ENCODE peak calls at places on chromosomes 4 and X, in four cellular contexts. P is A549, L is K562, B is HepG2. M is an unnamed sample.

GRCh38 chr4:6492027-6492590 is 19.7 kb upstream of the PPP2R2C start:
- DNase-seq in P (no peak), L (no peak), B (no peak), M (no peak)

GRCh38 chrX:31420711-31421151 is 348.9 kb upstream of the FTHL17 start:
- DNase-seq in P (no peak), L (no peak), B (no peak), M (no peak)

GRCh38 chrX:68801737-68802290 is 27.0 kb upstream of the EFNB1 start:
- DNase-seq in P (no peak), L (no peak), B (no peak), M (no peak)

GRCh38 chrX:8760021-8760420 is 28.1 kb upstream of the ANOS1 start:
- DNase-seq in P (no peak), L (no peak), B (no peak), M (no peak)

GRCh38 chr4:184163813-184164212 is 53.9 kb downstream of the ENPP6 start:
- DNase-seq in P (peak), L (peak), B (peak), M (no peak)

GRCh38 chr4:6956087-6956433 is 46.4 kb downstream of the TBC1D14 start:
- DNase-seq in P (no peak), L (no peak), B (no peak), M (no peak)

GRCh38 chr4:64271601-64272081 is 137.6 kb downstream of the TECRL start:
- DNase-seq in P (peak), L (no peak), B (peak), M (no peak)

GRCh38 chr4:132238697-132239096 is 910.4 kb upstream of the PCDH10 start:
- DNase-seq in P (no peak), L (no peak), B (no peak), M (no peak)

GRCh38 chr4:32645653-32646052 is 1925.5 kb downstream of the PCDH7 start:
- DNase-seq in P (no peak), L (no peak), B (no peak), M (no peak)

GRCh38 chrX:108537005-108537404 is 97.4 kb downstream of the COL4A5 start:
- DNase-seq in P (peak), L (peak), B (peak), M (no peak)

GRCh38 chrX:147853701-147854100 is 58.0 kb upstream of the FMR1 start:
- DNase-seq in P (no peak), L (no peak), B (no peak), M (no peak)

GRCh38 chr4:61921890-61922289 is 721.8 kb downstream of the ADGRL3 start:
- DNase-seq in P (no peak), L (no peak), B (peak), M (no peak)

GRCh38 chrX:150870487-150871340 is 27.8 kb downstream of the CD99L2 start:
- DNase-seq in P (no peak), L (no peak), B (no peak), M (no peak)

GRCh38 chr4:91325495-91325894 is 978.3 kb upstream of the GRID2 start:
- DNase-seq in P (no peak), L (no peak), B (no peak), M (no peak)

GRCh38 chr4:5839751-5840674 is 52.9 kb downstream of the CRMP1 start:
- DNase-seq in P (no peak), L (no peak), B (no peak), M (no peak)

GRCh38 chr4:30903493-30903892 is 183.3 kb downstream of the PCDH7 start:
- DNase-seq in P (no peak), L (no peak), B (no peak), M (no peak)

GRCh38 chr4:39996811-39997210 is 19.1 kb upstream of the PDS5A start:
- DNase-seq in P (no peak), L (no peak), B (no peak), M (no peak)

GRCh38 chr4:15677507-15677988 is 4.1 kb upstream of the FAM200B start:
- DNase-seq in P (no peak), L (no peak), B (peak), M (no peak)

GRCh38 chr4:173793937-173794510 is 264.0 kb upstream of the HAND2 start:
- DNase-seq in P (no peak), L (no peak), B (no peak), M (no peak)

GRCh38 chr4:65190780-65191179 is 479.5 kb downstream of the EPHA5 start:
- DNase-seq in P (no peak), L (no peak), B (no peak), M (no peak)

GRCh38 chrX:56833626-56834025 is 104.6 kb downstream of the NBDY start:
- DNase-seq in P (no peak), L (no peak), B (no peak), M (no peak)

GRCh38 chr4:186037692-186038658 is 31.0 kb upstream of the TLR3 start:
- DNase-seq in P (peak), L (peak), B (peak), M (peak)

GRCh38 chr4:180618396-180618795 is 1624.8 kb upstream of the TENM3 start:
- DNase-seq in P (no peak), L (no peak), B (no peak), M (no peak)

GRCh38 chr4:112213850-112214249 is 17.7 kb upstream of the AP1AR start:
- DNase-seq in P (no peak), L (no peak), B (no peak), M (no peak)

GRCh38 chrX:261167-261857 is 19.9 kb upstream of the PLCXD1 start:
- DNase-seq in P (peak), L (peak), B (no peak), M (no peak)

GRCh38 chrX:500481-501010 is 113.8 kb upstream of the PPP2R3B start:
- DNase-seq in P (no peak), L (no peak), B (no peak), M (no peak)

GRCh38 chrX:150293311-150294013 is 69.7 kb upstream of the MAMLD1 start:
- DNase-seq in P (no peak), L (no peak), B (no peak), M (no peak)

GRCh38 chrX:46704767-46705386 is 54.0 kb downstream of the SLC9A7 start:
- DNase-seq in P (no peak), L (no peak), B (no peak), M (peak)

GRCh38 chr4:100147684-100148083 is 42.6 kb downstream of the DDIT4L start:
- DNase-seq in P (no peak), L (no peak), B (no peak), M (no peak)

GRCh38 chr4:84545093-84545492 is 37.8 kb upstream of the CDS1 start:
- DNase-seq in P (no peak), L (no peak), B (no peak), M (no peak)

GRCh38 chr4:82614868-82615449 is 53.2 kb upstream of the TMEM150C start:
- DNase-seq in P (no peak), L (no peak), B (no peak), M (no peak)
- TF ChIP-seq CHD4 in P (no peak), L (no peak), B (no peak), M (no peak)

DNA sequence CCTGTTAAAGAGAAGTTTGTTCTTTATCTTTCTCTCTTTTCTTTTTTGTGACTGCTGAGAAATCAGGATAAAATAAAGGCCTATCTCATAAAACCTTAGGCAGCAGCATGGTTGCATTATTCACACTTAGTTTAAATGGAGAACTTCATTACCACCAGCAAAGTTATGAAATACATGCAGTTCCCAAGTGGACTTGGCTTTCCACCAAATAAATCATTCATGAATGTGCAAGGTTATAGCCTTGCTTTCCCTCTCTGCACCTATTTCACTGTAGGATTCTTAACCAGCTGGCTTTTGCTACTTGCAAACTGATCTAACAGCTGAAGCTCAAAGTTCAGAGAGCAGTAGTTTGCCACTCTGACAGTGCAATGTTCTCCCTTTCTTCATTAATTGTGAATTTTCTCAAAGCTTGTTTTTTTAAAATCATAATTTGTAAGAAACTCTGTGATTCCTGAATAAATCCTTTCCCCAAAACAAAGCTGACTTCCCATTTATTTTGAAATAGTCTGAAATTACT is 140.1 kb upstream of the SMIM31 start:
- DNase-seq in P (no peak), L (no peak), B (no peak), M (no peak)
- TF ChIP-seq CHD4 in P (no peak), L (no peak), B (no peak), M (no peak)

GRCh38 chr4:154421618-154422017 is 70.0 kb downstream of the DCHS2 start:
- DNase-seq in P (no peak), L (no peak), B (no peak), M (no peak)

GRCh38 chr4:154415313-154415712 is 76.3 kb downstream of the DCHS2 start:
- DNase-seq in P (no peak), L (no peak), B (no peak), M (no peak)

GRCh38 chr4:154414796-154415195 is 76.8 kb downstream of the DCHS2 start:
- DNase-seq in P (no peak), L (no peak), B (no peak), M (no peak)

GRCh38 chr4:154417358-154417673 is 74.3 kb downstream of the DCHS2 start:
- DNase-seq in P (no peak), L (no peak), B (no peak), M (no peak)

GRCh38 chr4:154416183-154416543 is 75.4 kb downstream of the DCHS2 start:
- DNase-seq in P (no peak), L (peak), B (peak), M (no peak)
- TF ChIP-seq CHD4 in P (no peak), L (no peak), B (no peak), M (no peak)

GRCh38 chr4:113398441-113399143 is 349.1 kb downstream of the ANK2 start:
- DNase-seq in P (no peak), L (no peak), B (no peak), M (no peak)

GRCh38 chr4:113394730-113395530 is 345.5 kb downstream of the ANK2 start:
- DNase-seq in P (peak), L (peak), B (peak), M (peak)

GRCh38 chr4:113394108-113394729 is 344.8 kb downstream of the ANK2 start:
- DNase-seq in P (no peak), L (no peak), B (no peak), M (no peak)

GRCh38 chr4:113397114-113397701 is 347.8 kb downstream of the ANK2 start:
- DNase-seq in P (no peak), L (no peak), B (no peak), M (no peak)
- TF ChIP-seq CHD4 in P (no peak), L (no peak), B (no peak), M (no peak)

DNA sequence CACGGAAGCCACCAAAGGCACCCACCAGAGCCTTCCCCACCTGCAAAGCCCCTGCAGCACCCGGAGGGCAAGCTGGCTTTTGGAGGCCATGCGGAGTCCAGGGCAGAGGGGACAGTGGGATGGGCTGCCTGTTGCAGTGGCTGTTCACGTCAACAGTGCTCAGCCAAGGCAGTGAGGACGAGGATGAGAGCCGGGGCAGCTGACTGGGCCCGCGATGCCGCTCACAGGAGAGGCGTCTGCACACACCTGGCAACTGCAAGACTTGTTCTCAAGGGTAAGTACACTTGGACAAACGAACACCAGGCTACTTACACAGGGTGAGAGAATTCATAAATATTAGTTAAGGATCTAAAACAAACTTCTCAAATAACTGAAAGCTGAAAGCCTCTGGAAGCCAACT is 19.6 kb downstream of the FGFR3 start:
- DNase-seq in P (no peak), L (no peak), B (no peak), M (no peak)
- TF ChIP-seq CHD4 in P (no peak), L (no peak), B (no peak), M (no peak)

DNA sequence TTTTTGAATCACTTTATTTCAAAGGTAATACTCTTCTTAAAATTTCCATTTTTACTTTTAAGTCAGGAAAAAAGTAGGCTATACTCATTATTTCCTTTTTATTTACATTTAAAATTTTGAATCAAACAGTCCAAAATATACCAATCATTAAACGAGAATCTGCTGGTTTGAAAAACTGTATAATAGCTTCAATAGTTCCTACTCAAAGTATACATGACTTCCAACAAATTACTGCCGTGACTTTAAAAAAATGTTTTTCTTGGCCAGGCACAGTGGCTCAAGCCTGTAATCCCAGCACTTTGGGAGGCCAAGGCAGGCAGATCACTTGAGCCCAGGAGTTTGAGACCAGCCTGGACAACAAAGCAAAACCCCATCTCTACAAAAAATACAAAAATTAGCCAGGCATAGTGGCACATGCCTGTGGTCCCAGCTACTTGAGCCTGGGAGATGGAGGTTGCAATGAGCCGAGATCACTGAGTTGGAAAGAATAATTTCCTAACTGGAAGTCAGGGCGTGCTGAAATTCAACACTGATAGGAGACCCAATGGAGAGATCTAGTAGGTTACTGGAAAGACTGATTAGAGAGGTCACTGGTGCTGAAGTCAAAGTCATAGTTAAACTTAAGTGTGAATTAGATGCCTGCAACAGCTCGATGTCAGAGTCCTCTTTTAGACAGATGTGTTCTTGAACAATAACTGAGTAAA is 9.0 kb downstream of the KLHL8 start:
- DNase-seq in P (no peak), L (no peak), B (no peak), M (no peak)
- TF ChIP-seq CHD4 in P (no peak), L (no peak), B (no peak), M (no peak)

GRCh38 chrX:100447563-100448397 is 37.7 kb upstream of the PCDH19 start:
- DNase-seq in P (peak), L (peak), B (no peak), M (no peak)

GRCh38 chrX:100445593-100445992 is 35.5 kb upstream of the PCDH19 start:
- DNase-seq in P (no peak), L (no peak), B (no peak), M (no peak)

GRCh38 chrX:100449696-100450606 is 39.9 kb upstream of the PCDH19 start:
- DNase-seq in P (no peak), L (no peak), B (no peak), M (no peak)
- TF ChIP-seq CHD4 in P (no peak), L (no peak), B (no peak), M (no peak)

GRCh38 chrX:40805404-40805803 is 70.1 kb upstream of the MED14 start:
- DNase-seq in P (no peak), L (peak), B (no peak), M (no peak)

GRCh38 chrX:40806511-40807220 is 71.3 kb upstream of the MED14 start:
- DNase-seq in P (no peak), L (peak), B (no peak), M (no peak)

GRCh38 chrX:40807384-40807783 is 72.0 kb upstream of the MED14 start:
- DNase-seq in P (no peak), L (no peak), B (no peak), M (no peak)

GRCh38 chrX:40808203-40808602 is 72.9 kb upstream of the MED14 start:
- DNase-seq in P (no peak), L (no peak), B (no peak), M (no peak)

GRCh38 chrX:40809210-40809609 is 73.9 kb upstream of the MED14 start:
- DNase-seq in P (no peak), L (no peak), B (no peak), M (no peak)
- TF ChIP-seq CHD4 in P (no peak), L (no peak), B (no peak), M (no peak)

DNA sequence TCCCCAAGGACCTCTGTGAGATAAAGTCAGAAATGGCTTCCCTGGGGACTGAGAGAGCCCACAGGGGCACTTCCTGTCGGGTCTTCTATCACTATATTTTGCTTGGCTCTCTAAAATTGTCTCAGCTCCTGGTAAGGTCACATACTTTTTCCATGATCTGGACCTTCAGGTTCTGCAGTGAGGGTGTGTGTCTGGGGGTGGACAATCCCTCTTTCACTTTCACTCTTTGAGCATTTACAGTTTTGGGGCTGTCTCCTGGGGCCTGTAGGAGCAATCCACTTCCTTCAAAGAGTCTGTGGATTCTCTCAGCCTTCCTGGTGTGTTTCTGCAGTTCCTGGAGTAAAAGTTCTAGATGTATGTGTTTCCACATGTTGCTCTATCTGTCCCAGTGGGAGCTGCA is 335.7 kb downstream of the FSTL5 start:
- DNase-seq in P (no peak), L (no peak), B (no peak), M (no peak)
- TF ChIP-seq CHD4 in P (no peak), L (no peak), B (no peak), M (no peak)

M was measured in GM12878.